ENCODE peak calls at places on chromosomes 1 and 21, in eight cellular contexts. S is fibroblast of lung, D is neural progenitor cell, O is Karpas-422, C is IMR-90, A is H9, Y is astrocyte, P is keratinocyte. W is an unnamed sample.

GRCh38 chr1:1959840-1960479 is 40.9 kb upstream of the TMEM52 start:
- DNase-seq in S (peak; percentile 61), D (peak; percentile 91), O (peak; percentile 91), C (peak; percentile 51), A (peak; percentile 95), Y (peak; percentile 37), P (peak; percentile 50), W (peak; percentile 81)

GRCh38 chr1:93219443-93219842 is 38.9 kb downstream of the CCDC18 start:
- DNase-seq in S (peak; percentile 71), D (no peak), O (no peak), C (no peak), A (no peak), Y (peak; percentile 66), P (no peak), W (no peak)

GRCh38 chr1:45913183-45913924 is 109.9 kb downstream of the MAST2 start:
- DNase-seq in S (peak; percentile 98), D (peak; percentile 16), O (peak; percentile 52), C (peak; percentile 96), A (no peak), Y (peak; percentile 98), P (no peak), W (peak; percentile 81)

GRCh38 chr1:235642021-235642942 is 7.3 kb downstream of the GNG4 start:
- DNase-seq in S (peak; percentile 70), D (no peak), O (no peak), C (peak; percentile 67), A (peak; percentile 81), Y (peak; percentile 68), P (no peak), W (no peak)

GRCh38 chr1:41461790-41462679 is 22.4 kb downstream of the EDN2 start:
- DNase-seq in S (peak; percentile 64), D (no peak), O (no peak), C (no peak), A (no peak), Y (peak; percentile 55), P (no peak), W (peak; percentile 45)

GRCh38 chr1:65260851-65261473 is 48.4 kb upstream of the DNAJC6 start:
- DNase-seq in S (peak; percentile 63), D (no peak), O (no peak), C (peak; percentile 67), A (no peak), Y (peak; percentile 50), P (peak; percentile 58), W (no peak)

GRCh38 chr1:216433175-216433574 is 9.9 kb upstream of the USH2A start:
- DNase-seq in S (no peak), D (no peak), O (no peak), C (no peak), A (no peak), Y (no peak), P (no peak), W (no peak)

GRCh38 chr1:28246427-28246832 is 10.5 kb downstream of the ATP5IF1 start:
- DNase-seq in S (no peak), D (no peak), O (peak; percentile 83), C (peak; percentile 47), A (no peak), Y (no peak), P (no peak), W (peak; percentile 68)

GRCh38 chr1:117180571-117180970 is 30.2 kb downstream of the VTCN1 start:
- DNase-seq in S (no peak), D (peak; percentile 45), O (no peak), C (no peak), A (no peak), Y (no peak), P (no peak), W (no peak)

GRCh38 chr1:183215936-183216335 is 29.9 kb downstream of the LAMC2 start:
- DNase-seq in S (no peak), D (no peak), O (no peak), C (no peak), A (no peak), Y (no peak), P (no peak), W (no peak)

GRCh38 chr1:31936278-31936965 is 1.7 kb downstream of the PTP4A2 start:
- DNase-seq in S (peak; percentile 11), D (no peak), O (peak; percentile 79), C (peak; percentile 37), A (no peak), Y (no peak), P (no peak), W (no peak)

GRCh38 chr1:116697892-116698595 is 30.5 kb upstream of the IGSF3 start:
- DNase-seq in S (no peak), D (no peak), O (no peak), C (no peak), A (no peak), Y (no peak), P (no peak), W (no peak)

GRCh38 chr21:46098303-46099141 is 610 bp downstream of the COL6A2 start:
- DNase-seq in S (no peak), D (peak; percentile 37), O (no peak), C (no peak), A (peak; percentile 49), Y (no peak), P (no peak), W (peak; percentile 20)

GRCh38 chr1:155307247-155307740 is 1.4 kb upstream of the FDPS start:
- DNase-seq in S (peak; percentile 38), D (peak; percentile 69), O (peak; percentile 82), C (peak; percentile 61), A (peak; percentile 61), Y (no peak), P (no peak), W (no peak)

GRCh38 chr1:153546371-153546770 is 765 bp upstream of the S100A4 start:
- DNase-seq in S (no peak), D (no peak), O (no peak), C (no peak), A (no peak), Y (no peak), P (no peak), W (no peak)

GRCh38 chr1:55869050-55869449 is 653.9 kb upstream of the USP24 start:
- DNase-seq in S (peak; percentile 32), D (no peak), O (no peak), C (no peak), A (no peak), Y (peak; percentile 23), P (no peak), W (no peak)

GRCh38 chr1:41735587-41736290 is 183.0 kb downstream of the HIVEP3 start:
- DNase-seq in S (no peak), D (peak; percentile 64), O (no peak), C (no peak), A (no peak), Y (no peak), P (no peak), W (no peak)

GRCh38 chr1:245247791-245248789 is 93.3 kb downstream of the KIF26B start:
- DNase-seq in S (no peak), D (no peak), O (no peak), C (no peak), A (no peak), Y (no peak), P (no peak), W (no peak)

GRCh38 chr1:109319114-109319513 is 12.3 kb upstream of the MYBPHL start:
- DNase-seq in S (no peak), D (no peak), O (no peak), C (no peak), A (no peak), Y (no peak), P (no peak), W (no peak)

GRCh38 chr1:43001434-43001833 is 42.8 kb upstream of the SLC2A1 start:
- DNase-seq in S (no peak), D (no peak), O (no peak), C (no peak), A (no peak), Y (no peak), P (no peak), W (no peak)

GRCh38 chr1:17183388-17184160 is 21.4 kb upstream of the PADI1 start:
- DNase-seq in S (no peak), D (no peak), O (no peak), C (no peak), A (no peak), Y (no peak), P (no peak), W (no peak)

GRCh38 chr1:17184822-17185484 is 20.0 kb upstream of the PADI1 start:
- DNase-seq in S (no peak), D (no peak), O (no peak), C (no peak), A (no peak), Y (no peak), P (no peak), W (no peak)

GRCh38 chr1:17186216-17186894 is 18.6 kb upstream of the PADI1 start:
- DNase-seq in S (no peak), D (no peak), O (no peak), C (no peak), A (no peak), Y (no peak), P (no peak), W (no peak)

GRCh38 chr1:17185485-17185860 is 19.5 kb upstream of the PADI1 start:
- DNase-seq in S (no peak), D (no peak), O (no peak), C (no peak), A (no peak), Y (no peak), P (no peak), W (no peak)

DNA sequence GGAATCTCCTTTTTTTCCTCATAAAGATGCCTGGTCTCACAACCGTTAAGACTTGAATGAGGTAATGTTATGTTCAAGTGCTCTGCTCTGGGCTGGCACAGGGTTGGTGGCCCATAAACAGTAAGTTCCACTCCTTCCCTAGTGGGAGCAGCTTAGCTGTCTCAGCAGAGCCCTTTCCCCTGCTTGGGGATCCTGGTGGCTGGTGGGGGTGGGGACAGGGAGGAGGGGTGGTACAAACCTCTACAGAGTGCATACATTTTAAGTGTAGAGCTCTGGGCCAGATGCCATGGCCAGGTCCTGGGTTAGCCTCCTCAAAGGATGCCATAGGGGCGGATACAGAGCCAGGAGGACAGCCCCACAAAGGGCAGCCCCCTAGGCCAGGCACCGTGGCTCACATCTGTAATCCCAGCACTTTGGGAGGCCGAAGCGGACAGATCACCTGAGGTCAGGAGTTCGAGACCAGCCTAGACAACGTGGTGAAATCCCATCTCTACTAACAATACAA is 20.7 kb upstream of the PADI1 start:
- DNase-seq in S (no peak), D (no peak), O (no peak), C (no peak), A (no peak), Y (no peak), P (no peak), W (no peak)
- H3K9ac ChIP-seq in S (no peak overlapping the region), D (no peak overlapping the region), O (no peak overlapping the region), C (no peak overlapping the region), A (no peak overlapping the region), Y (no peak overlapping the region), P (no peak overlapping the region), W (no peak overlapping the region)

GRCh38 chr1:12809933-12810332 is 18.7 kb downstream of the PRAMEF1 start:
- DNase-seq in S (no peak), D (no peak), O (no peak), C (no peak), A (no peak), Y (no peak), P (no peak), W (no peak)
- H3K9me3 ChIP-seq in S (no peaks in the 10 kb centered on the region), D (no peaks in the 10 kb centered on the region), O (no peaks in the 10 kb centered on the region), C (peaks cover 21% of the 10 kb centered on the region), A (peaks cover 55% of the 10 kb centered on the region), Y (no peaks in the 10 kb centered on the region), P (no peaks in the 10 kb centered on the region), W (no peaks in the 10 kb centered on the region)

GRCh38 chr1:203667616-203668015 is 41.0 kb downstream of the ATP2B4 start:
- DNase-seq in S (peak; percentile 35), D (no peak), O (no peak), C (no peak), A (no peak), Y (no peak), P (no peak), W (no peak)
- H3K9ac ChIP-seq in S (no peak overlapping the region), D (no peak overlapping the region), O (no peak overlapping the region), C (no peak overlapping the region), A (no peak overlapping the region), Y (no peak overlapping the region), P (no peak overlapping the region), W (peak overlapping the region; percentile 0)

GRCh38 chr1:164369698-164370365 is 189.2 kb upstream of the PBX1 start:
- DNase-seq in S (peak; percentile 34), D (no peak), O (no peak), C (no peak), A (no peak), Y (peak; percentile 16), P (no peak), W (no peak)
- H3K9me3 ChIP-seq in S (no peaks in the 10 kb centered on the region), D (no peaks in the 10 kb centered on the region), O (no peaks in the 10 kb centered on the region), C (peaks cover 3% of the 10 kb centered on the region), A (no peaks in the 10 kb centered on the region), Y (peaks cover 2% of the 10 kb centered on the region), P (no peaks in the 10 kb centered on the region), W (no peaks in the 10 kb centered on the region)

W was measured in colonic mucosa.